ENCODE peak calls at places on chromosomes 3 and 15, in four cellular contexts. M is IMR-90, A is trophoblast cell, S is neuronal stem cell. Q is an unnamed sample.

GRCh38 chr3:52742418-52743041 is 28.2 kb downstream of the NEK4 start:
- DNase-seq in S (no peak), M (peak; percentile 34), A (no peak), Q (peak; percentile 36)

GRCh38 chr3:29853841-29854397 is 573.0 kb downstream of the RBMS3 start:
- DNase-seq in A (no peak), S (no peak), M (no peak), Q (peak; percentile 41)

GRCh38 chr3:127226946-127227842 is 34.3 kb downstream of the PRR23E start:
- DNase-seq in M (no peak), S (peak; percentile 58), A (no peak), Q (peak; percentile 77)

GRCh38 chr3:21464745-21465144 is 286.3 kb downstream of the ZNF385D start:
- DNase-seq in S (no peak), A (no peak), M (no peak), Q (peak; percentile 18)

GRCh38 chr15:22930782-22931484 is 49.2 kb downstream of the CYFIP1 start:
- DNase-seq in M (peak; percentile 27), A (no peak), S (no peak), Q (no peak)

GRCh38 chr3:52533623-52534280 is at the start of gene NT5DC2:
- DNase-seq in A (peak; percentile 32), M (peak; percentile 56), S (peak; percentile 70), Q (peak; percentile 76)

GRCh38 chr3:160921020-160921635 is 165.1 kb downstream of the PPM1L start:
- DNase-seq in M (peak; percentile 39), S (no peak), A (peak; percentile 15), Q (peak; percentile 48)

GRCh38 chr3:193975072-193975535 is 160.8 kb upstream of the HES1 start:
- DNase-seq in S (peak; percentile 81), M (no peak), A (no peak), Q (peak; percentile 94)

GRCh38 chr3:148379763-148380162 is 317.9 kb upstream of the AGTR1 start:
- DNase-seq in S (peak; percentile 20), M (peak; percentile 69), A (no peak), Q (peak; percentile 84)

GRCh38 chr3:123692041-123692440 is 107.2 kb upstream of the HACD2 start:
- DNase-seq in A (no peak), S (no peak), M (peak; percentile 24), Q (no peak)

GRCh38 chr3:187101184-187102072 is 37.9 kb downstream of the RPL39L start:
- DNase-seq in A (no peak), S (no peak), M (peak; percentile 71), Q (peak; percentile 49)

GRCh38 chr3:186990878-186991308 is 60.6 kb downstream of the ST6GAL1 start:
- DNase-seq in A (peak; percentile 68), S (no peak), M (peak; percentile 22), Q (no peak)

GRCh38 chr3:120448707-120449650 is 1.8 kb downstream of the FSTL1 start:
- DNase-seq in M (peak; percentile 83), S (no peak), A (peak; percentile 40), Q (peak; percentile 96)

GRCh38 chr3:72099331-72100061 is 314.5 kb upstream of the PROK2 start:
- DNase-seq in M (no peak), A (no peak), S (no peak), Q (no peak)

GRCh38 chr15:47460775-47461174 is 256.5 kb upstream of the SEMA6D start:
- DNase-seq in A (no peak), S (no peak), M (no peak), Q (peak; percentile 7)

GRCh38 chr3:194494951-194495374 is 8.2 kb upstream of the ATP13A3 start:
- DNase-seq in S (no peak), M (no peak), A (no peak), Q (no peak)

GRCh38 chr3:179037361-179037760 is 34.2 kb downstream of the ZMAT3 start:
- DNase-seq in A (peak; percentile 93), M (peak; percentile 70), S (no peak), Q (peak; percentile 19)

GRCh38 chr3:184241447-184242296 is 7.1 kb downstream of the ALG3 start:
- DNase-seq in A (peak; percentile 91), S (no peak), M (peak; percentile 21), Q (peak; percentile 23)

GRCh38 chr15:81015595-81016252 is 15.0 kb downstream of the TLNRD1 start:
- DNase-seq in A (no peak), S (no peak), M (no peak), Q (no peak)

GRCh38 chr3:130894130-130894872 is 417 bp downstream of the ATP2C1 start:
- DNase-seq in S (peak; percentile 57), A (no peak), M (no peak), Q (no peak)

GRCh38 chr3:177551431-177551836 is 354.2 kb upstream of the TBL1XR1 start:
- DNase-seq in A (no peak), M (no peak), S (no peak), Q (no peak)

GRCh38 chr3:190644766-190645165 is 130.9 kb downstream of the IL1RAP start:
- DNase-seq in M (peak; percentile 67), A (peak; percentile 76), S (no peak), Q (no peak)

GRCh38 chr15:89446260-89446891 is 50.0 kb downstream of the RHCG start:
- DNase-seq in S (no peak), M (no peak), A (peak; percentile 34), Q (no peak)

GRCh38 chr15:63892794-63893441 is 59.2 kb upstream of the HERC1 start:
- DNase-seq in S (no peak), M (no peak), A (peak; percentile 14), Q (no peak)

GRCh38 chr3:87246662-87247061 is 19.6 kb downstream of the CHMP2B start:
- DNase-seq in A (no peak), S (no peak), M (no peak), Q (no peak)

GRCh38 chr3:117746091-117746490 is 1036.5 kb downstream of the TUSC7 start:
- DNase-seq in A (no peak), M (no peak), S (no peak), Q (no peak)

GRCh38 chr15:64622410-64623260 is 152.8 kb downstream of the RBPMS2 start:
- DNase-seq in S (no peak), M (no peak), A (no peak), Q (no peak)

GRCh38 chr3:17070560-17070959 is 185.8 kb downstream of the PLCL2 start:
- DNase-seq in A (peak; percentile 62), M (peak; percentile 39), S (no peak), Q (peak; percentile 71)

GRCh38 chr3:78994174-78995027 is 773.4 kb downstream of the ROBO1 start:
- DNase-seq in M (peak; percentile 25), A (no peak), S (no peak), Q (peak; percentile 82)

GRCh38 chr15:51649659-51650521 is 27.3 kb upstream of the DMXL2 start:
- DNase-seq in M (peak; percentile 79), A (peak; percentile 47), S (peak; percentile 56), Q (peak; percentile 71)

GRCh38 chr3:25831578-25831977 is 41.7 kb downstream of the OXSM start:
- DNase-seq in S (no peak), M (peak; percentile 58), A (no peak), Q (peak; percentile 52)

GRCh38 chr3:121574449-121574848 is 6.7 kb downstream of the ARGFX start:
- DNase-seq in S (no peak), M (peak; percentile 24), A (peak; percentile 77), Q (peak; percentile 74)

GRCh38 chr3:50165388-50166308 is 10.5 kb downstream of the SEMA3F start:
- DNase-seq in S (no peak), M (peak; percentile 47), A (peak; percentile 80), Q (peak; percentile 72)

GRCh38 chr3:72224804-72225509 is 440.0 kb upstream of the PROK2 start:
- DNase-seq in M (no peak), S (no peak), A (no peak), Q (no peak)

GRCh38 chr3:66450389-66451022 is 50.3 kb downstream of the LRIG1 start:
- DNase-seq in M (peak; percentile 76), S (no peak), A (no peak), Q (no peak)

GRCh38 chr3:195263193-195263924 is 7.6 kb downstream of the XXYLT1 start:
- DNase-seq in M (peak; percentile 21), A (no peak), S (no peak), Q (no peak)

DNA sequence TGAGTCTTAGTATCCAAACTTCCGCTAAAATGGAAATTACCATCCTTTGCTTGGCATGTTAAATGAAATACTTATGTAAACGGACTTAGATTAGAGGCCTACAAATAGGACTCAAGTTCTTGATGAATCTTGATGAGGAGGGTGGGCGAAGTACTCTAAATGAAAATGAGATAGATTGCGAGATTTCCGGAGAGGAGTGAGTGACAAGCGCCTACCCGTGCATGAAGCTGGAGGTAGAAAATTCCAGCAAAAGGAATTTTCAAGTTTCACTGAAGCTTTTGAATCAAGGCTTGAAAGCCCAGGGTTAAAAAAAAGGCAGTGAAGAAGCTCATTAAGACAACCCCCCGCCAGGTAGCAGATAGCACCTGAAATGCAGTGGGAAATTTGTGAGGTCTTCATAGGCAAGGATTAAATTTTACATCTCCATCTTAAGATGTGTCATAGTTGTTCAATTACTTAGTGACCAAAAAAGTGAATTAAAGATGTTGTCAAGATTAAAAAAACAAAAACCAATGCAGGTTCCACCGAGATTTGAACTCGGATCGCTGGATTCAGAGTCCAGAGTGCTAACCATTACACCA is 655 bp upstream of the RAB11A start:
- DNase-seq in A (no peak), S (no peak), M (no peak), Q (no peak)
- H3K4me2 ChIP-seq in A (no peak overlapping the region), S (peak overlapping the region; percentile 26), M (no peak overlapping the region), Q (no peak overlapping the region)

GRCh38 chr15:28885630-28886430 is at the start of gene APBA2:
- DNase-seq in A (no peak), M (peak; percentile 41), S (no peak), Q (peak; percentile 51)

GRCh38 chr15:28887344-28888174 is 1.8 kb downstream of the APBA2 start:
- DNase-seq in S (no peak), A (no peak), M (no peak), Q (no peak)

GRCh38 chr15:28885289-28885629 is 515 bp upstream of the APBA2 start:
- DNase-seq in M (no peak), A (no peak), S (no peak), Q (no peak)

GRCh38 chr15:28888302-28888894 is 2.6 kb downstream of the APBA2 start:
- DNase-seq in M (no peak), S (no peak), A (no peak), Q (no peak)

GRCh38 chr15:28886431-28887343 is 913 bp downstream of the APBA2 start:
- DNase-seq in S (no peak), A (no peak), M (no peak), Q (no peak)
- H3K18ac ChIP-seq in S (peak overlapping the region; percentile 96), A (no peak overlapping the region), M (peak overlapping the region; percentile 25), Q (peak overlapping the region; percentile 91)

DNA sequence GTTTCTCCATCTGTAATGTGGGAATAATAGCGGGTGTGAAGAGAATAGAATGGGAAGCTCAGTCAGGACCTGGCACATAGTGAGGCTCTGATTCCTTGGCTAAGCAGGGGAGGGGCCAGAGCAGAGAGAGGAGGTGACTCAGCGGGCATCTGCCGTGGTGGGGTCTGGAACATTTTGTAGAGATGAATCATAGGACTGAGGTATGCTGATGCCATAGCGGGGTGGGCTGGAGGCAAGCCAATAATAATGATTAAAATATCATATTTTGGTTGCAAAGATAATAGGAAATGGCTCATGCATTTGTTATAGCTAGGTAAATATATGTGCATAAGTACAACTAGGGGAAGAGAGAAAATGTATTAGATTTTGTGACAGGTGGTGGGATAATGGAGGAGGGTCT is 11.2 kb downstream of the TGM4 start:
- DNase-seq in M (peak; percentile 96), A (no peak), S (no peak), Q (peak; percentile 83)
- H3K4me2 ChIP-seq in M (no peak overlapping the region), A (no peak overlapping the region), S (no peak overlapping the region), Q (no peak overlapping the region)

GRCh38 chr3:172039352-172040077 is at the start of gene FNDC3B:
- DNase-seq in M (peak; percentile 95), S (peak; percentile 96), A (peak; percentile 98), Q (peak; percentile 98)
- H3K18ac ChIP-seq in M (peak within 1 kb of the TSS; percentile 46), S (peak within 1 kb of the TSS; percentile 98), A (peak within 1 kb of the TSS; percentile 83), Q (peak within 1 kb of the TSS; percentile 100)

Q was measured in mesendoderm.